ENCODE peak calls at places on chromosomes 11 and 22, in four cellular contexts. X, A, G and E are unnamed samples.

GRCh38 chr22:17971711-17972110 is 52.6 kb downstream of the MICAL3 start:
- DNase-seq in A (no peak), X (no peak), G (no peak), E (no peak)

GRCh38 chr22:37037669-37038068 is 13.9 kb upstream of the KCTD17 start:
- DNase-seq in A (no peak), G (no peak), X (no peak), E (no peak)

GRCh38 chr11:109308551-109308950 is 113.4 kb upstream of the C11orf87 start:
- DNase-seq in A (no peak), G (no peak), X (no peak), E (no peak)

GRCh38 chr11:15123849-15124248 is 9.1 kb downstream of the INSC start:
- DNase-seq in X (no peak), A (no peak), G (no peak), E (no peak)

GRCh38 chr22:23530106-23530505 is 50.0 kb downstream of the IGLL1 start:
- DNase-seq in A (no peak), X (no peak), G (no peak), E (no peak)

GRCh38 chr11:28834877-28835276 is 726.7 kb downstream of the METTL15 start:
- DNase-seq in A (no peak), G (no peak), X (no peak), E (no peak)

GRCh38 chr22:37189011-37189466 is 992 bp upstream of the C1QTNF6 start:
- DNase-seq in X (no peak), A (no peak), G (no peak), E (no peak)

GRCh38 chr11:5280582-5281102 is 10.9 kb upstream of the HBE1 start:
- DNase-seq in G (peak), A (peak), X (peak), E (peak)

GRCh38 chr11:7703785-7704184 is 2.5 kb downstream of the OVCH2 start:
- DNase-seq in X (no peak), G (no peak), A (no peak), E (no peak)

GRCh38 chr11:31959711-31960110 is 131.2 kb upstream of the RCN1 start:
- DNase-seq in G (no peak), A (no peak), X (no peak), E (no peak)

GRCh38 chr11:33521384-33521783 is 179.2 kb downstream of the C11orf91 start:
- DNase-seq in A (no peak), X (no peak), G (no peak), E (no peak)

GRCh38 chr11:88507771-88508557 is 170.4 kb upstream of the CTSC start:
- DNase-seq in G (no peak), A (no peak), X (no peak), E (no peak)

GRCh38 chr22:31135706-31136105 is 4.6 kb downstream of the PLA2G3 start:
- DNase-seq in G (no peak), A (no peak), X (no peak), E (no peak)

GRCh38 chr22:36347094-36347493 is 40.7 kb downstream of the MYH9 start:
- DNase-seq in A (no peak), X (no peak), G (no peak), E (no peak)

GRCh38 chr11:83835423-83835822 is 549.3 kb upstream of the CCDC90B start:
- DNase-seq in X (no peak), A (no peak), G (peak), E (no peak)

GRCh38 chr11:62457474-62457873 is 38.6 kb downstream of the SCGB1A1 start:
- DNase-seq in G (no peak), X (no peak), A (no peak), E (no peak)

GRCh38 chr22:44707178-44707577 is 5.2 kb downstream of the PRR5 start:
- DNase-seq in G (no peak), X (no peak), A (no peak), E (no peak)

GRCh38 chr22:41598081-41598480 is 8.4 kb upstream of the PMM1 start:
- DNase-seq in G (no peak), A (no peak), X (no peak), E (no peak)

DNA sequence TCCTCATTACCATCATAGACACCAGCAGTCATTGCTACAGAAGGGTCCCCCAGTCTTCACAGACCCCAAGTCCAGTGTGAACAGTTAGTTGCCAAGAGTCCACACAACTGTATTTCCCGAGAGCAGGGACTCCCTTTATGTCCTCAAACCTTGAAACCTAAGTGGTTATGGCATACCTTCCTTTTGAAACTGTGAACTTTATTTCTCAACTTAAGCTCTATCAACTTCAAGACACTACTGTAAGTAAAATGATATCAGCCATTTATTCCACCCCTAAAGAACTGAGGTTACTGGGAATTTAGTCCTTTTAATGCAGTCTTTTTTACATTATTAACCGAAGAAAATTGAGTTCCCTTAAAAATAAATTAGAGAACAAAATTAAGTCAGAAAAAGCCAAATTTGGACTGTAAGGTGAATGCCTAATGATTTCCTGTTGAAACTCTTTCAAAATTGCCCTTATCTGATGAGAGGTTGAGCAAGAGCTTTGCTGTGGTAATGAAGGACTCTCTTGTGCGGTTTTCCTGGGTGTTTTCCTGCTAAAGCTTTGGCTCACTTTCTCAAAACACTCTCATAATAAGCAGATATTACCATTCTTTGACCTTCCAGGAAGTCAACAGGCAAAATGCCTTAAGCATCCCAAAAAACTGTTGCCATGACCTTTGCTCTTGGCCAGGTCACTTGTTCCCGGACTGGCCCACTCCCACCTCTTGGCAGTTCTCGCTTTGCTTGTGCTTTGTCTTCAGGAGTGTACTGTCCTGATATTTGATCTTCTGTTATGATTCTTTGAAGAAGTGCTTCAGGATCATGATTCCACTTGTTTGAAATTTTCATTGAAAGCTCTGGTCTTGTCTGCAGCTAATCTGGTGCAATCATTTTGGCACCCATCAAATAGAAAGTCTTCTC is 765.4 kb upstream of the ANO3 start:
- DNase-seq in G (no peak), X (no peak), A (peak), E (no peak)
- TF ChIP-seq SPI1 in G (no peak), X (no peak), A (no peak), E (no peak)

GRCh38 chr22:26615149-26615548 is 2.7 kb downstream of the CRYBB1 start:
- DNase-seq in X (no peak), G (peak), A (no peak), E (peak)
- TF ChIP-seq SPI1 in X (no peak), G (peak), A (peak), E (peak)

GRCh38 chr22:28188480-28188879 is 269.4 kb upstream of the PITPNB start:
- DNase-seq in X (no peak), A (no peak), G (no peak), E (no peak)
- TF ChIP-seq SPI1 in X (no peak), A (no peak), G (no peak), E (no peak)

GRCh38 chr11:11381471-11382100 is 28.5 kb upstream of the CSNK2A3 start:
- DNase-seq in X (no peak), A (no peak), G (no peak), E (no peak)
- TF ChIP-seq SPI1 in X (no peak), A (no peak), G (no peak), E (no peak)

GRCh38 chr11:47185305-47186075 is 744 bp downstream of the PACSIN3 start:
- DNase-seq in G (no peak), X (peak), A (no peak), E (no peak)

GRCh38 chr11:47184711-47185304 is 1.4 kb downstream of the PACSIN3 start:
- DNase-seq in G (no peak), X (no peak), A (no peak), E (no peak)

GRCh38 chr11:47186937-47187681 is 875 bp upstream of the PACSIN3 start:
- DNase-seq in X (no peak), A (peak), G (no peak), E (peak)

GRCh38 chr11:47187723-47188122 is 1.5 kb upstream of the PACSIN3 start:
- DNase-seq in X (no peak), A (no peak), G (no peak), E (no peak)

DNA sequence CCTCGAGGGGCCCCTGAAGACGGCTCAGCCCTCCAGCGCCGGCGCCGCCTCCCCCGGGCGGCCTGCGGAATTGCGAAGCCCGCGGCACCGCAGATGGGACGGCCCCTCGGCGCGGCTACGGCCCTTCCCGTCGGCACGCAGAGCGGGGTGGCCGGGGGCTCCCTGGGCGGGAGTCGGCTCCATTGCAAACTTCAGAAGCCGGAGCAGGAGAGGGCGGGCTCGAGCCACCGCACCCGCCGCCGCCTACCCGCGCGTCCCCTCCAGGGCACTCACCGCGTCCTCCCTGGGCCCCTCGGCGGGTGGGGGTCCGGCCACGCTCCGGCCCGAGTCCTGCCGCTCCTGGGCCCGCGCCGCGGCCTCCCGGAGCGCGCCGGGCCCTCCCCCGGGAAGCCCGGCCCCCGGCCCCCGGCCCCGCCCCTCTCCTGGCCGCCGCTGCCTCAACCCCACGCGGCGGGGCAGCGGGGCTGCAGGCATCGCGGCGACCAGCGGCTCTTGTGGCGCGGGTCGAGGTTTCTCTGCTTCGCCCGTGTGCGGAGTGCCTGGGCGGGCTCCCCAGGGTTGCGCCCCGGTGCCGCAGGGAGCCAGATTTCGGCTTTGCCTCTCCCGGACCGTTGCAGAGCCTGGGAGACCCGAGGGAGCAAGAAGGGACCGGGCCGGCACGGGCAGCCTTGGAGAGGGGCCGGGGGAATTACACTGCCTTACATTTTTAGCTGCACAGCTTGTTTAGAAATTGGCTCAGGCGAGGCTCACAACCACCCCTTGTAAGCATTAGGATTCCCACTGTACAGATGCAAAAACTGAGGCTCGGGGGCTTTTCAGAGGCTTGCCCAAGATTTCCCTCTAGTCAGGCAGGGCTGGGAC is at the start of gene PACSIN3:
- DNase-seq in G (no peak), X (peak), A (no peak), E (peak)
- TF ChIP-seq SPI1 in G (no peak), X (no peak), A (no peak), E (no peak)

GRCh38 chr11:73376803-73377629 is 817 bp downstream of the RELT start:
- DNase-seq in X (peak), A (peak), G (no peak), E (peak)
- TF ChIP-seq SPI1 in X (no peak), A (peak), G (peak), E (peak)

DNA sequence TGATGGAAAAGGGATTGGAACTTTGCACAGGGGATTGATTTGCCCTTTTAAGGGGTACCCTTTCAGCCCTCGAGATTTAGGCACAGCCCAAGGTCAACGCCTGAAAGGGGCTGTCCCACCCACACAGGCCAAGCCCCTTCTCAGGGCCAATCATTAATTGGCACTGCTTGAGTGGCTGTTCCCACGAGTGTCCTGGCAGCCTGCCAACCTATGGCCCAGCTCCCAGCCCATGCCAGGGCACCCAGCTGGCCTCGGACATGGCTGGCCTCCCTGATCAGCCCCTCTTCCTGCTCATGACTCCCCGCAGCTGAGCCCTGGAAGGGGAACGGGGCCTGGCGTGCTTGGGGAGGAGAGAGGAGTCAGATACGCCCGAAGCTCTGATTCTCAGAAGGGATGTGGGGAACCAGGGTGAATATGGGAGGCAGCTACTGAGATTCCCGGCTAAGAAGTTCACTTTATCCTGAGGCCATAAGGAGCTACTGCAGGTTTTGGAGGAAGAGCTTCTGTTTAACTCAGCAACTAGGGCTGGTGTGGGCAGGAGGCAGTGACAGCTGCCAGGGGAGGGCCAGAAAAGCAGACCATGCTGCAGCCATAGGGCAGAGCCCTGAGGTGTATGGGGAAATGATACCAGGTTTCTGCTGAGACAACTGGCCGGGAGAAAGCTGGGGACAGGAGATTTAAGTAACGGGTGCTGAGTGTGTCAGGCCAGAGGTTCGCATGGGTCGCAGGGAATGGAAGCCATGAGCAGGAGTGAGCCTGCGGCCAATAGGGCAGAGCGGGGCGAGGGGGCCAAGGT is 30.0 kb downstream of the WNT7B start:
- DNase-seq in G (no peak), X (no peak), A (no peak), E (no peak)
- TF ChIP-seq SPI1 in G (no peak), X (no peak), A (no peak), E (no peak)

GRCh38 chr11:86641537-86642270 is 30.7 kb downstream of the ME3 start:
- DNase-seq in G (no peak), X (no peak), A (no peak), E (no peak)

GRCh38 chr11:86638673-86639072 is 33.7 kb downstream of the ME3 start:
- DNase-seq in X (no peak), G (no peak), A (no peak), E (no peak)

GRCh38 chr11:86636275-86636674 is 36.1 kb downstream of the ME3 start:
- DNase-seq in X (no peak), G (no peak), A (no peak), E (no peak)

GRCh38 chr11:86639172-86639571 is 33.2 kb downstream of the ME3 start:
- DNase-seq in X (no peak), A (no peak), G (no peak), E (no peak)

DNA sequence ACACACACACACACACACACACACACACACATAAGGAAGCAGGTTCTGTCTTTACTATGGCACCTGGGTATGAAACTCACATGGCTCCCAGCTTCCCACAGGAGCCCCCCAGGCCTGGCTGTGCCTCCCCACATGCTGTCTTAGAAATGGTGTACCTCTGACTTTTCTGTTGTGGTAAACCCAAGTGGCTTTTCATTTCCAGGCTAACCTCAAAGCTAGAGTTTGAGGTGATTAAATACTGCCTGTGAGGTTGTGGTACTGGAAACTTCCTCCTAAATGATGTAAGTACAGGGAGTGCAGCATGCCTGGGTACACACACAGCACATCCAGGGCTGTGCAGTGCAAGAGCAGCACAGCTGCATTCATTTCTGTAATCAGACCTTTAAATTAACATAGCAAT is 34.4 kb downstream of the ME3 start:
- DNase-seq in A (no peak), G (no peak), X (no peak), E (no peak)
- TF ChIP-seq SPI1 in A (no peak), G (no peak), X (no peak), E (no peak)